ENCODE peak calls at places on chromosomes 6 and 20, in eight cellular contexts. P is cardiac muscle cell, V is heart left ventricle, H is neuronal stem cell, B is hepatocyte, F is aorta, N is Peyer's patch, R is SK-N-SH. K is an unnamed sample. For H3K4me1, the result is how much of the 10 kb centered on the place peaks cover.

GRCh38 chr20:62368629-62369507 is 1.8 kb upstream of the LAMA5 start:
- DNase-seq in P (peak), V (peak), H (peak), B (peak), F (no peak), N (no peak), R (peak), K (no peak)

GRCh38 chr20:668638-669037 is 7.0 kb downstream of the SCRT2 start:
- DNase-seq in P (no peak), V (no peak), H (no peak), B (no peak), F (no peak), N (no peak), R (no peak), K (no peak)

GRCh38 chr6:138001750-138002349 is 105.4 kb downstream of the PERP start:
- DNase-seq in P (peak), V (peak), H (peak), B (peak), F (peak), N (peak), R (peak), K (peak)

GRCh38 chr20:10578607-10579006 is 95.2 kb downstream of the JAG1 start:
- DNase-seq in P (peak), V (no peak), H (no peak), B (no peak), F (no peak), N (no peak), R (no peak), K (no peak)

GRCh38 chr6:50123686-50124085 is 74.0 kb upstream of the DEFB112 start:
- DNase-seq in P (no peak), V (no peak), H (no peak), B (no peak), F (no peak), N (no peak), R (no peak), K (no peak)

GRCh38 chr6:43628392-43629103 is 516 bp downstream of the GTPBP2 start:
- DNase-seq in P (peak), V (peak), H (peak), B (peak), F (peak), N (peak), R (peak), K (no peak)

GRCh38 chr6:161168281-161168891 is 105.5 kb downstream of the AGPAT4 start:
- DNase-seq in P (peak), V (no peak), H (peak), B (peak), F (no peak), N (no peak), R (peak), K (peak)

GRCh38 chr6:138485005-138485545 is 14.2 kb downstream of the NHSL1 start:
- DNase-seq in P (peak), V (no peak), H (peak), B (no peak), F (no peak), N (no peak), R (no peak), K (no peak)

GRCh38 chr6:54535568-54535967 is 227.3 kb downstream of the TINAG start:
- DNase-seq in P (no peak), V (no peak), H (no peak), B (no peak), F (no peak), N (no peak), R (no peak), K (no peak)

GRCh38 chr6:144170044-144170443 is 19.7 kb downstream of the STX11 start:
- DNase-seq in P (no peak), V (no peak), H (no peak), B (no peak), F (no peak), N (no peak), R (no peak), K (no peak)

GRCh38 chr6:5036309-5036708 is 32.5 kb upstream of the RPP40 start:
- DNase-seq in P (peak), V (no peak), H (peak), B (peak), F (no peak), N (no peak), R (no peak), K (no peak)

GRCh38 chr20:21516861-21517565 is 3.1 kb upstream of the NKX2-2 start:
- DNase-seq in P (no peak), V (no peak), H (no peak), B (no peak), F (no peak), N (no peak), R (peak), K (no peak)

GRCh38 chr6:139334791-139335446 is 39.5 kb downstream of the CITED2 start:
- DNase-seq in P (peak), V (peak), H (no peak), B (no peak), F (no peak), N (no peak), R (no peak), K (no peak)

GRCh38 chr20:51456511-51457280 is 85.8 kb downstream of the NFATC2 start:
- DNase-seq in P (peak), V (peak), H (no peak), B (peak), F (peak), N (peak), R (peak), K (peak)

GRCh38 chr20:62733891-62734290 is 25.3 kb downstream of the NTSR1 start:
- DNase-seq in P (no peak), V (no peak), H (no peak), B (no peak), F (peak), N (no peak), R (no peak), K (no peak)

GRCh38 chr6:13260116-13260598 is 68.2 kb downstream of the TBC1D7 start:
- DNase-seq in P (no peak), V (no peak), H (no peak), B (no peak), F (no peak), N (no peak), R (no peak), K (no peak)

DNA sequence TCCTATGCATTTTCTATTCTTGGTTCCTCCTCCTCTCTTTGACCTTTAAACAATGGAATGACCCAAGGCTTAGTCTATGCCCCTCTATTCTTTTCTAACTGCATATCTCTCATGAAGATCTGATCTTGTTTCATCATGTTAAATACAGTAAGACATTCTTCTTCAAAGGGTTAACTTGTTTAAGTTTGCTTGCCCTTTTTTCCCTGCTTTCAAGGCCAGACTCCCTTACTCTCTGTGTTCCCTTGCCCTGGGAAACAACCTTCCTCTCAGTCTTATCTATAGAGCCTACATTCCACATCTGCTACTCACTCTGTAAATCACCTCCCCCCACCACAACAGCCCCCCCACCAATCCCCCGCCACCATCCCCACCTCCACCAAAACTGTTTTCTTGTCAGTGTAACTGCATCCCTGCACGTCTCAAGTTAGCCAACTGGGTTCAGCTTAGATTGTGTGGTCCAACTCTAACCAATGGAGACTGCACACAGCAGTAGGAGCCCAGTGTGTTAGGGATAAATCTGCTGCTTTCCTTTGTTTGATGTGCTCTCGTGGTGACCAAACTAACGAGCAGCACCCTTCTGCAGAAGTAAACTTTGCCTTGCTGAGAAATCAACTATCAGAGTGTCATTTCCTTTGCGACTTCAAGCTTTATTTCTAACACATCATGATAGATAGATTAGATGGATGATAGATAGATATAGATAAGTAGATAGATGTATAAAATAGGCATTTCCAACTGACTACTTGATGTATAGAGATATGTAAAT is 12.6 kb downstream of the SPTLC3 start:
- DNase-seq in P (no peak), V (no peak), H (no peak), B (peak), F (no peak), N (no peak), R (no peak), K (no peak)
- H3K4me1 ChIP-seq in P (under half), V (under half), H (under half), B (under half), F (under half), N (under half), R (under half), K (under half)

GRCh38 chr6:27863962-27864905 is 48.0 kb downstream of the OR2B2 start:
- DNase-seq in P (peak), V (no peak), H (no peak), B (no peak), F (peak), N (no peak), R (no peak), K (no peak)

GRCh38 chr6:27866370-27867050 is 45.7 kb downstream of the OR2B2 start:
- DNase-seq in P (peak), V (no peak), H (peak), B (peak), F (no peak), N (no peak), R (peak), K (no peak)

GRCh38 chr6:27865952-27866369 is 46.2 kb downstream of the OR2B2 start:
- DNase-seq in P (peak), V (no peak), H (no peak), B (peak), F (no peak), N (peak), R (no peak), K (no peak)

GRCh38 chr6:27867051-27867940 is 44.9 kb downstream of the OR2B2 start:
- DNase-seq in P (peak), V (peak), H (peak), B (peak), F (peak), N (peak), R (peak), K (peak)

GRCh38 chr6:27864906-27865883 is 47.0 kb downstream of the OR2B2 start:
- DNase-seq in P (peak), V (peak), H (peak), B (peak), F (peak), N (peak), R (peak), K (peak)
- H3K4me1 ChIP-seq in P (under half), V (under half), H (under half), B (under half), F (under half), N (under half), R (under half), K (under half)

DNA sequence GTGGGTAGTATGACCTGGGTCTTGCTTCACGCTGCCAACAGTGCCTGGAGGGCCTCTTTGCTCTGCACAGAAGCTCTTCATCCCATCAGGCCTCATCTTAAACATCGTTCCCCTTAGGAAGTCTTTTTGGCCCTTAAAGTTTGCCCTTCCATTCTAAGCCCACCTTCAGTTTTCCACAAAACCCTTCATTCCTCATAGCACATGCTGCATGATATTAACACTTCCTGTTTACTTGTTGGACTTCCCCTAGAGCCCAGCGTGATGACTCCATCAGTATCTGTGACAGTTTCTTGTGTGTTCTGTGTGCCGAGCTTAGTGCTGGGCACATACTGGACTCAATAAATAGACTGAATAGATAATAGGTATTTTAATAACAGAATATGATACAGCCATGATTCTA is 2.2 kb downstream of the NT5DC1 start:
- DNase-seq in P (no peak), V (no peak), H (no peak), B (no peak), F (no peak), N (no peak), R (no peak), K (no peak)
- H3K4me1 ChIP-seq in P (under half), V (half or more), H (under half), B (half or more), F (under half), N (under half), R (under half), K (under half)

DNA sequence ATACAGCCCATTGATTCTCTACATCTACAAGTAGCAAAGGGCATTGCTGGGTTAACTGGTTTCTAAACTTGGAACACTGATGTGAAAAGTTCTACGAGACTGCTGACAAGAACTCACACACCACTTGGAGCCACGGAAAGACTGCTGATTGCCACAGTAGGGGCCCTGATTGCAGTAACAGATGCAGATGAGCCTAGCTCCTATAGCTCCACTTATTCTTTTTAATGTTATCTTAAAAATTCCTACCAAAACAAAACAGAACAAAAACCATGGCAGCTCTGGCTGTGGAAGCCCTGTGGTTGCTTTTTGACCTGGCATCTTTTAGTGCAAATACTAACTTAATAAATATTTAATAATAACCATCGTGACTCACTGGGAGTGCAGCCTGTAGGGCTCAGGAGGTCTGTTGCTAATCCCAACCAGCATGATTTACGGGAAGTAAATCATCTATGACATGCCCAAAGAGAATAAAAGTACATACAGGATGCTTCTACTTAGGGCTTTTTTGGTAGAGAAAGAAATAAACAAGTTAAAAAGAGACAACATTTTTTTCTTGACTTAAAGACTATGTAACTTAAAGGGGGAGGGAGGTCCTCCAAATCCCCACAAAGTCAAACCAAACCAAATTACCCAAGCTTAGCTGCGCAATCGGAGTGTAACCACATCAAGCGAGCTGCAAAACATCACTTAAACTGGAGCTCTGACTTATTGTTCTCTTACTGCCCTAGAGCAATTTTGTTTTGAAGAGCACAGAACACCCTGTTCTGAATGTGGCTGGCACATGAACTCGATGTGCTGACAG is 87.2 kb downstream of the FKBP5 start:
- DNase-seq in P (peak), V (peak), H (no peak), B (peak), F (peak), N (peak), R (peak), K (peak)
- H3K4me1 ChIP-seq in P (under half), V (under half), H (under half), B (under half), F (under half), N (under half), R (under half), K (under half)

DNA sequence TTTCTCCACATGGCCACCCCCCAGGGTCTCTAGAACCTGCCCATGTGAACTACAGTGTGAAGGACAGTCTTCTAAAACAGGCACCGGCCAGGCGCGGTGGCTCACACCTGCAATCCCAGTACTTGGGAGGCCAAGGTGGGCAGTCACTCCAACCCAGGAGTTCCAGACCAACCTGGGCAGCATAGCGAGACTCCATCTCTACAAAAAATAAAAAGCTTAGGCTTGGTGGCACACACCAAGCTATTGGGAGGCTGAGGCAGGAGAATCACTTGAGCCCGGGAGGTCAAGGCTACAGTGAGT is 13.7 kb downstream of the ACSS1 start:
- DNase-seq in P (no peak), V (no peak), H (no peak), B (no peak), F (peak), N (no peak), R (no peak), K (no peak)
- H3K4me1 ChIP-seq in P (under half), V (half or more), H (under half), B (under half), F (under half), N (under half), R (under half), K (under half)

K was measured in right atrium auricular region.